ENCODE peak calls at places on chromosome 6, in seven cellular contexts. N is heart right ventricle, A is SJSA1, C is stomach, V is testis, Q is left ventricle myocardium inferior, J is thoracic aorta. M is an unnamed sample. For H3K9me3, the result is how much of the 10 kb centered on the place peaks cover.

GRCh38 chr6:52574709-52575489 is 2.0 kb downstream of the TRAM2 start:
- DNase-seq in V (peak), Q (no peak), N (no peak), C (peak), J (no peak), A (peak), M (no peak)

GRCh38 chr6:135576055-135576454 is 78.5 kb upstream of the AHI1 start:
- DNase-seq in Q (no peak), A (no peak), C (no peak), V (no peak), J (no peak), N (no peak), M (no peak)

GRCh38 chr6:148738939-148739821 is 7.7 kb upstream of the UST start:
- DNase-seq in J (no peak), C (no peak), A (no peak), N (no peak), V (no peak), Q (no peak), M (no peak)

GRCh38 chr6:33577106-33577535 is 3.0 kb downstream of the BAK1 start:
- DNase-seq in C (peak), V (peak), N (peak), Q (peak), A (no peak), J (no peak), M (no peak)

GRCh38 chr6:37131104-37131959 is 38.6 kb upstream of the PIM1 start:
- DNase-seq in N (peak), A (no peak), J (peak), C (peak), V (peak), Q (peak), M (peak)

GRCh38 chr6:2099870-2100269 is 145.5 kb downstream of the GMDS start:
- DNase-seq in N (no peak), V (no peak), C (no peak), J (no peak), Q (no peak), A (no peak), M (no peak)

GRCh38 chr6:18371576-18371975 is 15.6 kb upstream of the RNF144B start:
- DNase-seq in J (no peak), A (no peak), C (no peak), V (no peak), N (no peak), Q (no peak), M (no peak)

GRCh38 chr6:45477278-45477677 is 99.5 kb upstream of the SUPT3H start:
- DNase-seq in N (no peak), C (no peak), Q (no peak), A (no peak), J (no peak), V (no peak), M (no peak)

GRCh38 chr6:33116881-33117711 is 41.3 kb downstream of the HLA-DPB1 start:
- DNase-seq in N (no peak), J (no peak), V (no peak), A (no peak), C (no peak), Q (no peak), M (no peak)

GRCh38 chr6:85360794-85361642 is 88.9 kb upstream of the NT5E start:
- DNase-seq in J (peak), A (peak), Q (no peak), V (no peak), N (no peak), C (no peak), M (no peak)

GRCh38 chr6:168475188-168476013 is 34.4 kb downstream of the SMOC2 start:
- DNase-seq in J (no peak), A (no peak), Q (no peak), C (no peak), V (no peak), N (no peak), M (no peak)

GRCh38 chr6:168479421-168479820 is 38.4 kb downstream of the SMOC2 start:
- DNase-seq in C (no peak), A (no peak), N (no peak), J (no peak), Q (no peak), V (no peak), M (no peak)

GRCh38 chr6:168485804-168486203 is 44.8 kb downstream of the SMOC2 start:
- DNase-seq in N (no peak), J (no peak), Q (no peak), V (no peak), C (no peak), A (no peak), M (no peak)

DNA sequence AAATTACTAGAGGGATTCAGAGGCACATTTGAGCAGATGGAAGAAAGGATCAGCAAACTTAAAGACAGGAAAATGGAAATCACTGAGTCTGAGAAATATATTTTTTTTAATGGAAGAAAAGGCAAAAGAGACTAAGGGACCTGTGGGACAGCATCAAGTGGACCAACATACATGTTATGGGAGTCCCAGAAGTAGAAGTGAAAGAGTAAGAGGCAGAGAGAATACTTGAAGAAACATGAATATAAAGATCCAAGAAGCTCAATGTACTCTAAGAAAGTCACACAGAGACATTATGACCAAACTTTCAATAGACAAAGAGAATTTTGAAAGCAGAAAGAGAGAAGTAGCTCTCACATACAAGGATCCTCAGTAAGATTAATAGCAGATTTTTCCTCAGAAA is 39.5 kb downstream of the SMOC2 start:
- DNase-seq in J (no peak), N (no peak), Q (no peak), A (no peak), V (no peak), C (no peak), M (no peak)
- H3K4me3 ChIP-seq in J (no peak), N (no peak), Q (no peak), A (no peak), V (no peak), C (no peak), M (no peak)

GRCh38 chr6:161127071-161127740 is 135.6 kb downstream of the MAP3K4 start:
- DNase-seq in Q (no peak), J (no peak), N (no peak), C (no peak), V (no peak), A (no peak), M (no peak)
- H3K9me3 ChIP-seq in Q (under half), J (under half), N (under half), C (under half), V (under half), A (under half), M (under half)

GRCh38 chr6:150863213-150863928 is 2.1 kb upstream of the MTHFD1L start:
- DNase-seq in N (no peak), V (no peak), C (no peak), Q (no peak), A (no peak), J (no peak), M (no peak)

GRCh38 chr6:150857062-150857905 is 8.2 kb upstream of the MTHFD1L start:
- DNase-seq in N (no peak), V (no peak), A (peak), J (no peak), Q (no peak), C (no peak), M (peak)

DNA sequence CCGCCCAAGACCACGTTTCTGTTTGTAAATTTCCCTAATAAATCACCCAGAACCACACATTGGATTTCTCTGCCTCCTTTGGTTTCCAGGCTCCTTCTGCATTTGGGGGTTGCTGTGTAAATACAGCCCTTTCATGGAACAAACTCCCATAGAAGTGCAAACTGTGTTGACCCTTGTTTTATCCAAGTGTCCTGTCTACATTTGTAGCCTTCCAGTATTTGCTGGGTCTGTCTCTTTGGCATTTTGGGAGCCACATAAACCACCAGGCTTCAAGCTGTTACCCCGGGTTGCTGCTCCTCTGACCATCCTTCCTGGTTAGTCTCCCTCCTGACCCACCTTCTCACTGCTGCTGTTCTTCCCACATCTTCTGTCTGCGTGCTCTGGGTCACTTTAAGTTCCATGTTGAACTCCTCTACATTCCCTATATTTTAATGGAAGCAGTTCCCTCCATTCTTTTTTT is 7.6 kb upstream of the MTHFD1L start:
- DNase-seq in J (no peak), Q (no peak), A (no peak), V (no peak), C (no peak), N (no peak), M (no peak)
- H3K4me3 ChIP-seq in J (peak), Q (no peak), A (peak), V (no peak), C (no peak), N (no peak), M (no peak)

DNA sequence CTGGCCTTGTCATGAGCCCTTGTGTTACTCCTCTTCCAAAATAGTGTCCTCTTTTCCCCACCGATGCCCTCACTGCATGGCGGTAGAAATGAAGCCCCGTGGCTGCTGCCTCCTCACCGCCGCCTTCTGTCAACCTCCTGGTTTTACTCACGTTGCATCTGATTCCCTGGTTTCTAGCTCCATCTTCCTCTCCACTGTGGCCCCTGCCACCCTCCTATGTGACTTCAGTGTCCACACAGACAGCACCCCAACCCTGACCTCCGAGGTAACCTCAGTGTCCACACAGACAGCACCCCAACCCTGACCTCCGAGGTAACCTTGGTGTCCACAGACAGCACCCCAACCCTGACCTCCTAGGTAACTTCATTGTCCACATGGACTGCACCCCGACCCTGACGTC is 122.8 kb upstream of the THBS2 start:
- DNase-seq in C (no peak), V (no peak), Q (no peak), J (no peak), N (no peak), A (no peak), M (no peak)
- H3K9me3 ChIP-seq in C (under half), V (under half), Q (under half), J (under half), N (under half), A (under half), M (under half)

GRCh38 chr6:111871207-111871606 is 2.0 kb downstream of the FYN start:
- DNase-seq in Q (no peak), C (no peak), A (no peak), J (no peak), N (no peak), V (no peak), M (no peak)

GRCh38 chr6:111872521-111873177 is 603 bp downstream of the FYN start:
- DNase-seq in A (peak), J (no peak), V (peak), Q (peak), C (no peak), N (peak), M (peak)

GRCh38 chr6:111871725-111872520 is 1.3 kb downstream of the FYN start:
- DNase-seq in C (no peak), Q (peak), N (peak), V (peak), J (no peak), A (peak), M (peak)

GRCh38 chr6:111870751-111871064 is 2.5 kb downstream of the FYN start:
- DNase-seq in N (no peak), Q (no peak), C (no peak), J (no peak), A (no peak), V (no peak), M (no peak)

GRCh38 chr6:111870054-111870750 is 3.0 kb downstream of the FYN start:
- DNase-seq in N (no peak), Q (no peak), V (no peak), A (no peak), J (no peak), C (no peak), M (no peak)
- H3K4me3 ChIP-seq in N (peak), Q (peak), V (no peak), A (no peak), J (no peak), C (no peak), M (no peak)

DNA sequence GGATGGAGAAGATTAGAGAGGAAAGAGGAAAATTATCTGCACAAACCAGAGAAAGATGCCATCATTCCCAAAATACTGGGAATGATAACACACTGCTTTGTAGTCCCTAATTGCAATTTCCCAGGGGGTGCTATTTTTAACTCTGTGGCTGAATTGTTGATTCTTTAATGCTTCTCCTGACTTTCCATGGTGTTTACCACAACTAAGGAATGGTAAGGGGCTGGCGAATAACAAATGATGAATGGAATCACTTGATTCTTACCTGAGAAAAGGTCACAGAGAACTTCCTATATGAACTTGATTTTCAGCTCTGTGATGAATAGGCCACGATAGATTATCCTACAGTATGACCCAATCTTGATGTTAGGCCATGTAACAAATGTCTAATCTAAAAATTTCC is 22.0 kb upstream of the IGF2R start:
- DNase-seq in Q (no peak), J (no peak), C (no peak), A (no peak), V (no peak), N (no peak), M (no peak)
- H3K9me3 ChIP-seq in Q (under half), J (under half), C (under half), A (under half), V (under half), N (under half), M (under half)

DNA sequence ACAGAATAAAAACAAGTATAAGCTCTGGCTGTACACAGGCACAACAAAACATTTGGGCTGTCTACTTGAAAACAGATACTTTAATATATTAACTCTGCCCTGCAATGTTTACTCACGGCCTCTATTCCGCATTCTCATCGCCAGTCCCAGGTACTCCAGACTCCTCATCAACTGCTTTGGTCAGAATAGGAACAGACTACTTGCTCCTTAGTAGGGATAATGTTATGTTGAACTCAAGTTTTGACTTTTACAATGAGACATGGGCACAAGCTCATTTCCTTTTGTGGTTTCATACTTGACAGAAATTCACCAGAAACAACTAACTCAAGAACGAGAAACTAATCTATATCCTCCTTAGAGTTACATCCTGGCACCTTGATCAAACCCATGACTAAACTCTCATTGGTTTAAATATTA is 377.7 kb downstream of the ESR1 start:
- DNase-seq in Q (no peak), N (no peak), C (no peak), J (no peak), V (no peak), A (no peak), M (no peak)
- H3K4me3 ChIP-seq in Q (no peak), N (no peak), C (no peak), J (no peak), V (no peak), A (no peak), M (no peak)

DNA sequence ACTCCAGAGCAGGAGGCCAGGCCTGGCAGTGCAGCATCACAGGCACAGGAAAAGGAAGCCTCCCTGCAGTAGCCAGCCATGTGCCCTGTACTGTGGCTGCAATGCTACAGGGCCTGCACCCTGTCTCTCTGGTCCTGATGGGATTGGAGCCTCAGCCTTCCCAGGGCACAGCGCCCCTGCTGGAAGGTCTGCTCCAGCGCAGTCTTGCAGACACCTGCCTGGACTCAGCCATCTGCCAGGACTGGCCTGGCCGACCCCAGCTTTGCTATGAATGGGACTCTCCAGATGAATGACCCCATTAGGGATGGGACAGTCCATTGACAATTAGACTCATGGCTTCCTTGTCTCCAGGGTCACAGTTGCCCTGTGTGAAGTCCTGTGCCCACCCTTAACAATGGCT is 251.6 kb downstream of the ERMARD start:
- DNase-seq in J (no peak), N (no peak), V (no peak), Q (no peak), C (no peak), A (no peak), M (no peak)
- H3K9me3 ChIP-seq in J (under half), N (under half), V (under half), Q (under half), C (under half), A (under half), M (under half)

DNA sequence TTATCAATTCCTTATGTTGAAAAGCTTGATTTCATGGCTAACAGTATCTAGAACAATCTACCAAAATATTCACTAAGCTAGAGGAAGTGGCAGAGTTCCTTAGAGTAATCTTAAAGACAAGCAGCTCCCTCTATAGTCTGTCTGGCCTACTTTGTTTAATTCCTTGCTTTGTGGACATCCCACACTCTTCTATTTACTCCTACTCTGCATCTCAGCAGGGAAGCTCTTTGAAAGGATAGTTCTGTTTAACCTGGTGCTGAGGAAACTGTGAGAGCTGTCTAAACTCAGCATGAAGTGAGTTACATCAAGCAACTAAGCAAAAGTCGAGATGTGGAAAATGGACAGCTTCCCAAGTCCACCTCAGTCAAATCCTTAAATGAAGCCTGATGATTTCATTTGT is 4.3 kb downstream of the REV3L start:
- DNase-seq in V (no peak), J (no peak), N (no peak), C (no peak), Q (no peak), A (peak), M (no peak)
- H3K4me3 ChIP-seq in V (no peak), J (peak), N (no peak), C (no peak), Q (no peak), A (no peak), M (no peak)

GRCh38 chr6:39867592-39867991 is 66.7 kb downstream of the MOCS1 start:
- DNase-seq in N (no peak), A (no peak), C (no peak), J (no peak), V (no peak), Q (no peak), M (no peak)
- H3K9me3 ChIP-seq in N (under half), A (under half), C (under half), J (under half), V (under half), Q (under half), M (under half)